ENCODE peak calls at places on chromosomes 4 and X, in seven cellular contexts. E is mesendoderm, U is H9, T is mesenchymal stem cell, M is IMR-90, N is neuronal stem cell, Q is H1. D is an unnamed sample.

GRCh38 chr4:109729155-109729562 is 711 bp downstream of the PLA2G12A start:
- DNase-seq in T (peak), M (peak), U (no peak), N (no peak), Q (no peak), E (peak), D (no peak)

GRCh38 chr4:16290681-16291420 is 64.6 kb upstream of the TAPT1 start:
- DNase-seq in T (peak), M (no peak), E (no peak), U (no peak), N (no peak), Q (no peak), D (no peak)

GRCh38 chrX:85903692-85904471 is 143.5 kb downstream of the CHM start:
- DNase-seq in M (no peak), N (no peak), E (no peak), T (no peak), Q (no peak), U (no peak), D (no peak)

GRCh38 chr4:16116493-16116990 is 32.7 kb upstream of the PROM1 start:
- DNase-seq in T (no peak), U (peak), N (no peak), Q (no peak), M (no peak), E (no peak), D (no peak)

GRCh38 chrX:69014200-69014599 is 151.1 kb downstream of the PJA1 start:
- DNase-seq in T (peak), Q (no peak), U (no peak), M (peak), N (no peak), E (no peak), D (no peak)

GRCh38 chr4:100295792-100296191 is 105.5 kb upstream of the DDIT4L start:
- DNase-seq in N (no peak), E (no peak), M (peak), U (no peak), Q (no peak), T (peak), D (peak)

GRCh38 chr4:126890994-126891393 is 741.8 kb upstream of the INTU start:
- DNase-seq in Q (no peak), E (peak), T (peak), M (peak), N (no peak), U (no peak), D (no peak)

GRCh38 chr4:95835672-95836071 is 4.2 kb upstream of the PDHA2 start:
- DNase-seq in N (peak), T (peak), M (no peak), Q (no peak), E (peak), U (peak), D (peak)

GRCh38 chrX:30483996-30484395 is 93.6 kb downstream of the TASL start:
- DNase-seq in T (no peak), M (no peak), U (no peak), E (no peak), Q (no peak), N (no peak), D (no peak)

GRCh38 chr4:7066006-7066405 is 1.9 kb downstream of the GRPEL1 start:
- DNase-seq in N (no peak), T (no peak), E (no peak), Q (no peak), U (no peak), M (no peak), D (no peak)

GRCh38 chr4:20420916-20421315 is 169.2 kb downstream of the SLIT2 start:
- DNase-seq in U (no peak), T (no peak), E (no peak), M (no peak), Q (no peak), N (no peak), D (no peak)
- H2AK5ac ChIP-seq in U (no peak), T (no peak), E (no peak), M (no peak), Q (no peak), N (no peak), D (no peak)

GRCh38 chr4:102505708-102506107 is 4.5 kb downstream of the NFKB1 start:
- DNase-seq in E (no peak), M (no peak), Q (no peak), N (no peak), T (no peak), U (no peak), D (no peak)
- H2AK5ac ChIP-seq in E (no peak), M (no peak), Q (no peak), N (no peak), T (no peak), U (no peak), D (no peak)

GRCh38 chr4:185786422-185786821 is 25.6 kb downstream of the SORBS2 start:
- DNase-seq in E (peak), M (no peak), U (no peak), N (no peak), T (no peak), Q (no peak), D (no peak)

GRCh38 chr4:185782523-185782922 is 29.5 kb downstream of the SORBS2 start:
- DNase-seq in U (no peak), E (no peak), Q (no peak), M (peak), T (peak), N (no peak), D (peak)

GRCh38 chr4:185783574-185783973 is 28.4 kb downstream of the SORBS2 start:
- DNase-seq in E (no peak), M (no peak), Q (no peak), U (no peak), N (no peak), T (no peak), D (no peak)

GRCh38 chr4:185792384-185793146 is 19.4 kb downstream of the SORBS2 start:
- DNase-seq in U (no peak), M (peak), E (no peak), T (peak), N (no peak), Q (no peak), D (peak)

GRCh38 chr4:185787926-185788679 is 23.9 kb downstream of the SORBS2 start:
- DNase-seq in E (no peak), N (no peak), Q (no peak), M (no peak), T (no peak), U (no peak), D (no peak)
- H2AK5ac ChIP-seq in E (no peak), N (no peak), Q (no peak), M (no peak), T (peak), U (no peak), D (no peak)

GRCh38 chr4:149344436-149344835 is 471.2 kb downstream of the IQCM start:
- DNase-seq in E (no peak), U (no peak), Q (no peak), T (peak), N (no peak), M (peak), D (peak)

GRCh38 chr4:149345424-149345823 is 470.2 kb downstream of the IQCM start:
- DNase-seq in T (no peak), N (no peak), Q (no peak), M (no peak), U (no peak), E (no peak), D (no peak)

GRCh38 chr4:149347139-149347538 is 468.5 kb downstream of the IQCM start:
- DNase-seq in U (no peak), N (no peak), Q (no peak), M (peak), E (no peak), T (no peak), D (no peak)

GRCh38 chr4:149343614-149344013 is 472.0 kb downstream of the IQCM start:
- DNase-seq in T (no peak), E (no peak), N (no peak), M (no peak), Q (no peak), U (no peak), D (no peak)
- H2AK5ac ChIP-seq in T (no peak), E (no peak), N (no peak), M (no peak), Q (no peak), U (no peak), D (no peak)

GRCh38 chr4:188841523-188841922 is 702.3 kb downstream of the TRIML1 start:
- DNase-seq in N (no peak), E (no peak), U (no peak), Q (no peak), T (no peak), M (no peak), D (no peak)

GRCh38 chr4:188839704-188840103 is 700.5 kb downstream of the TRIML1 start:
- DNase-seq in Q (no peak), N (no peak), U (no peak), M (peak), E (no peak), T (no peak), D (no peak)
- H2AK5ac ChIP-seq in Q (no peak), N (no peak), U (no peak), M (no peak), E (no peak), T (no peak), D (no peak)

D was measured in trophoblast cell.